ENCODE peak calls at places on chromosomes 7 and 10, in eight cellular contexts. G, T, W, P, M, X, V and H are unnamed samples.

GRCh38 chr10:72261323-72262018 is 12.3 kb upstream of the DDIT4 start:
- DNase-seq in T (no peak), W (no peak), M (no peak), G (peak; percentile 68), X (peak; percentile 34), V (no peak), P (peak; percentile 70), H (peak; percentile 36)

GRCh38 chr7:50729962-50730361 is 52.7 kb downstream of the GRB10 start:
- DNase-seq in V (no peak), T (no peak), X (no peak), W (peak; percentile 63), G (no peak), M (no peak), P (no peak), H (no peak)

GRCh38 chr7:129925416-129926002 is 27.3 kb downstream of the UBE2H start:
- DNase-seq in V (no peak), G (no peak), P (no peak), W (peak; percentile 69), X (no peak), M (peak; percentile 41), T (no peak), H (no peak)

GRCh38 chr10:11403116-11403515 is 208.3 kb downstream of the USP6NL start:
- DNase-seq in V (no peak), P (no peak), X (peak; percentile 44), T (no peak), M (no peak), W (no peak), G (peak; percentile 37), H (no peak)

GRCh38 chr10:102231357-102232318 is 5.5 kb downstream of the ELOVL3 start:
- DNase-seq in W (peak; percentile 48), V (no peak), T (no peak), P (peak; percentile 77), X (peak; percentile 57), G (peak; percentile 84), M (no peak), H (peak; percentile 73)

GRCh38 chr7:2725178-2726105 is 37.4 kb downstream of the AMZ1 start:
- DNase-seq in T (peak; percentile 80), W (no peak), M (no peak), X (no peak), G (no peak), P (no peak), V (peak; percentile 25), H (peak; percentile 17)

GRCh38 chr7:71303566-71303965 is 171.6 kb downstream of the GALNT17 start:
- DNase-seq in M (no peak), W (no peak), P (no peak), T (no peak), V (no peak), G (no peak), X (no peak), H (no peak)

GRCh38 chr10:69281507-69282413 is 3.5 kb downstream of the HK1 start:
- DNase-seq in W (no peak), V (no peak), P (no peak), M (no peak), X (no peak), G (no peak), T (no peak), H (no peak)

GRCh38 chr7:45161138-45161537 is 3.5 kb downstream of the RAMP3 start:
- DNase-seq in X (no peak), G (no peak), T (no peak), M (no peak), P (no peak), W (no peak), V (no peak), H (no peak)

GRCh38 chr10:104925232-104925851 is 284.3 kb downstream of the SORCS3 start:
- DNase-seq in M (no peak), X (peak; percentile 3), V (no peak), P (peak; percentile 57), W (peak; percentile 7), T (no peak), G (peak; percentile 23), H (peak; percentile 42)

GRCh38 chr10:1093696-1094095 is 37.5 kb downstream of the WDR37 start:
- DNase-seq in T (no peak), V (no peak), W (no peak), M (no peak), P (no peak), G (no peak), X (no peak), H (no peak)

GRCh38 chr10:72801263-72801868 is 92.2 kb upstream of the OIT3 start:
- DNase-seq in P (no peak), M (no peak), X (no peak), T (no peak), G (no peak), W (no peak), V (no peak), H (no peak)

GRCh38 chr10:123141791-123142700 is 5.9 kb upstream of the HMX2 start:
- DNase-seq in V (no peak), M (no peak), X (no peak), P (no peak), G (no peak), T (no peak), W (no peak), H (no peak)

GRCh38 chr10:7179536-7179935 is 231.3 kb downstream of the SFMBT2 start:
- DNase-seq in P (no peak), X (no peak), M (no peak), G (no peak), W (no peak), T (no peak), V (no peak), H (no peak)

GRCh38 chr10:547591-548081 is 141.8 kb downstream of the DIP2C start:
- DNase-seq in T (peak; percentile 64), V (no peak), G (no peak), X (no peak), W (no peak), M (no peak), P (no peak), H (no peak)

GRCh38 chr7:3200504-3200903 is 100.5 kb upstream of the SDK1 start:
- DNase-seq in G (peak; percentile 22), P (peak; percentile 63), M (peak; percentile 30), V (no peak), X (no peak), W (no peak), T (no peak), H (peak; percentile 32)

GRCh38 chr7:70458195-70458695 is 673.7 kb upstream of the GALNT17 start:
- DNase-seq in X (no peak), T (no peak), P (no peak), G (no peak), V (peak; percentile 34), M (no peak), W (no peak), H (peak; percentile 28)

GRCh38 chr7:157139142-157140117 is 704 bp downstream of the UBE3C start:
- DNase-seq in X (peak; percentile 58), G (peak; percentile 25), M (no peak), V (peak; percentile 68), P (no peak), T (no peak), W (no peak), H (peak; percentile 67)

GRCh38 chr10:59240581-59241183 is 64.2 kb downstream of the PHYHIPL start:
- DNase-seq in G (no peak), M (peak; percentile 3), X (no peak), V (no peak), P (peak; percentile 69), W (peak; percentile 33), T (no peak), H (no peak)

GRCh38 chr7:96287168-96287567 is 34.7 kb downstream of the SLC25A13 start:
- DNase-seq in X (no peak), V (no peak), M (no peak), G (no peak), T (no peak), W (no peak), P (no peak), H (no peak)

GRCh38 chr10:60258429-60258797 is 131.3 kb downstream of the ANK3 start:
- DNase-seq in P (no peak), W (no peak), X (no peak), G (no peak), V (no peak), M (no peak), T (no peak), H (no peak)

GRCh38 chr7:1474736-1475135 is 15.5 kb upstream of the MICALL2 start:
- DNase-seq in G (no peak), P (no peak), M (no peak), X (no peak), T (no peak), W (no peak), V (no peak), H (no peak)

GRCh38 chr7:2926120-2926897 is 82.2 kb upstream of the GNA12 start:
- DNase-seq in V (peak; percentile 19), W (no peak), P (no peak), G (no peak), T (peak; percentile 62), M (no peak), X (no peak), H (no peak)

GRCh38 chr7:953547-954327 is 743 bp downstream of the ADAP1 start:
- DNase-seq in T (no peak), V (peak; percentile 19), P (peak; percentile 67), M (no peak), W (peak; percentile 47), X (no peak), G (peak; percentile 23), H (peak; percentile 76)

GRCh38 chr10:9545073-9545472 is 1472.6 kb upstream of the CELF2 start:
- DNase-seq in G (no peak), P (no peak), M (no peak), V (no peak), W (no peak), X (no peak), T (no peak), H (no peak)

GRCh38 chr7:83326223-83326622 is 163.5 kb upstream of the PCLO start:
- DNase-seq in W (no peak), X (no peak), V (no peak), G (no peak), M (no peak), T (no peak), P (peak; percentile 6), H (no peak)

GRCh38 chr7:2623698-2624014 is 8.1 kb upstream of the TTYH3 start:
- DNase-seq in M (no peak), X (no peak), T (no peak), V (no peak), G (no peak), P (no peak), W (no peak), H (no peak)

GRCh38 chr7:122143751-122144711 is at the start of gene AASS:
- DNase-seq in T (peak; percentile 98), V (peak; percentile 99), P (peak; percentile 86), G (peak; percentile 69), X (peak; percentile 69), W (peak; percentile 96), M (peak; percentile 73), H (peak; percentile 96)

GRCh38 chr7:151404216-151405011 is 5.4 kb downstream of the WDR86 start:
- DNase-seq in W (peak; percentile 19), G (no peak), V (no peak), T (no peak), X (no peak), P (no peak), M (no peak), H (no peak)

GRCh38 chr7:152128741-152129461 is 103.4 kb downstream of the GALNT11 start:
- DNase-seq in X (no peak), M (no peak), T (no peak), G (no peak), V (no peak), P (no peak), W (no peak), H (no peak)